ENCODE peak calls at places on chromosomes 6 and 20, in seven cellular contexts. Z, J, W, A, C, T and O are unnamed samples.
A peak's percentile ranks its signal among the peaks of the same experiment; 100 is the strongest.

GRCh38 chr6:158645064-158646022 is 800 bp upstream of the DYNLT1 start:
- DNase-seq in Z (no peak), J (no peak), W (no peak), A (no peak), C (peak; percentile 31), T (no peak), O (no peak)

GRCh38 chr20:32753731-32754130 is 8.5 kb upstream of the DNMT3B start:
- DNase-seq in Z (no peak), J (no peak), W (no peak), A (no peak), C (no peak), T (no peak), O (no peak)

GRCh38 chr20:25643735-25644134 is 19.9 kb upstream of the NANP start:
- DNase-seq in Z (no peak), J (no peak), W (no peak), A (no peak), C (no peak), T (no peak), O (no peak)

GRCh38 chr6:3825851-3826581 is 23.2 kb upstream of the FAM50B start:
- DNase-seq in Z (peak; percentile 79), J (peak; percentile 79), W (no peak), A (peak; percentile 99), C (peak; percentile 86), T (peak; percentile 98), O (peak; percentile 92)

GRCh38 chr20:34246126-34246626 is 5.0 kb downstream of the ASIP start:
- DNase-seq in Z (no peak), J (no peak), W (no peak), A (no peak), C (no peak), T (no peak), O (no peak)

GRCh38 chr6:27757307-27757706 is 154.9 kb downstream of the OR2B2 start:
- DNase-seq in Z (no peak), J (no peak), W (peak; percentile 57), A (no peak), C (no peak), T (no peak), O (no peak)

GRCh38 chr20:2693286-2693995 is 861 bp downstream of the EBF4 start:
- DNase-seq in Z (peak; percentile 35), J (no peak), W (peak; percentile 24), A (no peak), C (peak; percentile 56), T (no peak), O (no peak)

GRCh38 chr20:48631114-48632016 is 196.4 kb downstream of the PREX1 start:
- DNase-seq in Z (no peak), J (no peak), W (no peak), A (no peak), C (no peak), T (no peak), O (no peak)

GRCh38 chr20:840858-841567 is 7.5 kb downstream of the FAM110A start:
- DNase-seq in Z (no peak), J (no peak), W (peak; percentile 34), A (no peak), C (no peak), T (no peak), O (no peak)

GRCh38 chr6:72876256-72876655 is 254.4 kb downstream of the KCNQ5 start:
- DNase-seq in Z (no peak), J (no peak), W (no peak), A (no peak), C (no peak), T (no peak), O (no peak)

GRCh38 chr6:34342247-34342646 is 50.2 kb downstream of the NUDT3 start:
- DNase-seq in Z (no peak), J (no peak), W (no peak), A (no peak), C (no peak), T (no peak), O (no peak)

GRCh38 chr20:44776977-44777376 is 31.3 kb downstream of the KCNK15 start:
- DNase-seq in Z (no peak), J (no peak), W (peak; percentile 28), A (no peak), C (peak; percentile 26), T (peak; percentile 0), O (no peak)

GRCh38 chr6:3398755-3399671 is 57.8 kb downstream of the SLC22A23 start:
- DNase-seq in Z (no peak), J (no peak), W (no peak), A (peak; percentile 70), C (no peak), T (no peak), O (no peak)

GRCh38 chr6:33181141-33181540 is 11.1 kb downstream of the COL11A2 start:
- DNase-seq in Z (no peak), J (no peak), W (no peak), A (no peak), C (no peak), T (no peak), O (no peak)

GRCh38 chr20:49882171-49882970 is 33.0 kb downstream of the SPATA2 start:
- DNase-seq in Z (no peak), J (no peak), W (no peak), A (no peak), C (no peak), T (no peak), O (no peak)

GRCh38 chr6:35484921-35485392 is 11.9 kb downstream of the TEAD3 start:
- DNase-seq in Z (no peak), J (no peak), W (no peak), A (no peak), C (no peak), T (peak; percentile 39), O (no peak)

GRCh38 chr20:51014797-51015722 is 7.8 kb downstream of the KCNG1 start:
- DNase-seq in Z (no peak), J (no peak), W (peak; percentile 13), A (no peak), C (peak; percentile 58), T (peak; percentile 59), O (peak; percentile 47)

GRCh38 chr6:89412071-89413005 is at the start of gene RRAGD:
- DNase-seq in Z (peak; percentile 75), J (peak; percentile 56), W (peak; percentile 70), A (peak; percentile 80), C (peak; percentile 47), T (no peak), O (peak; percentile 81)

GRCh38 chr6:63731946-63732735 is 96.5 kb downstream of the PHF3 start:
- DNase-seq in Z (no peak), J (no peak), W (no peak), A (no peak), C (no peak), T (no peak), O (no peak)

GRCh38 chr6:24381476-24382219 is 21.1 kb upstream of the MRS2 start:
- DNase-seq in Z (no peak), J (no peak), W (no peak), A (no peak), C (no peak), T (no peak), O (no peak)

GRCh38 chr6:169371344-169372144 is 117.9 kb upstream of the THBS2 start:
- DNase-seq in Z (no peak), J (no peak), W (no peak), A (no peak), C (peak; percentile 39), T (no peak), O (no peak)

GRCh38 chr20:2578430-2579192 is 42.2 kb downstream of the TMC2 start:
- DNase-seq in Z (no peak), J (no peak), W (no peak), A (no peak), C (no peak), T (no peak), O (no peak)

GRCh38 chr6:130033999-130034814 is 15.8 kb downstream of the L3MBTL3 start:
- DNase-seq in Z (no peak), J (no peak), W (no peak), A (no peak), C (peak; percentile 14), T (peak; percentile 36), O (no peak)

GRCh38 chr20:34045294-34045693 is 51.6 kb downstream of the RALY start:
- DNase-seq in Z (peak; percentile 67), J (peak; percentile 25), W (no peak), A (no peak), C (no peak), T (no peak), O (peak; percentile 40)

GRCh38 chr6:49980898-49981297 is 11.5 kb upstream of the DEFB113 start:
- DNase-seq in Z (no peak), J (no peak), W (no peak), A (no peak), C (no peak), T (no peak), O (no peak)

GRCh38 chr6:106165885-106166485 is 79.8 kb downstream of the PRDM1 start:
- DNase-seq in Z (no peak), J (no peak), W (no peak), A (no peak), C (peak; percentile 29), T (peak; percentile 34), O (no peak)

GRCh38 chr20:62359491-62360121 is 7.5 kb downstream of the LAMA5 start:
- DNase-seq in Z (peak; percentile 72), J (no peak), W (no peak), A (no peak), C (no peak), T (peak; percentile 81), O (no peak)

GRCh38 chr6:138844203-138844602 is 48.3 kb downstream of the ECT2L start:
- DNase-seq in Z (peak; percentile 49), J (no peak), W (no peak), A (no peak), C (no peak), T (no peak), O (no peak)

GRCh38 chr6:159941286-159942113 is 27.4 kb upstream of the IGF2R start:
- DNase-seq in Z (no peak), J (no peak), W (peak; percentile 54), A (no peak), C (peak; percentile 31), T (peak; percentile 61), O (peak; percentile 35)

GRCh38 chr20:46330072-46330763 is 21.9 kb upstream of the CDH22 start:
- DNase-seq in Z (no peak), J (no peak), W (no peak), A (no peak), C (no peak), T (no peak), O (no peak)

GRCh38 chr6:69917834-69918233 is 51.5 kb downstream of the COL19A1 start:
- DNase-seq in Z (no peak), J (no peak), W (no peak), A (no peak), C (peak; percentile 67), T (peak; percentile 58), O (no peak)

GRCh38 chr6:4935486-4935885 is 68.4 kb downstream of the RPP40 start:
- DNase-seq in Z (no peak), J (no peak), W (peak; percentile 41), A (no peak), C (no peak), T (no peak), O (no peak)

GRCh38 chr6:72911463-72912153 is 289.7 kb downstream of the KCNQ5 start:
- DNase-seq in Z (no peak), J (no peak), W (no peak), A (no peak), C (no peak), T (no peak), O (no peak)

GRCh38 chr6:89044988-89045387 is 35.6 kb upstream of the PNRC1 start:
- DNase-seq in Z (peak; percentile 35), J (no peak), W (no peak), A (no peak), C (no peak), T (no peak), O (no peak)

GRCh38 chr20:50762435-50763201 is 31.2 kb downstream of the PARD6B start:
- DNase-seq in Z (peak; percentile 84), J (no peak), W (no peak), A (peak; percentile 85), C (peak; percentile 81), T (peak; percentile 30), O (peak; percentile 84)

GRCh38 chr20:63467294-63468083 is 5.0 kb downstream of the KCNQ2 start:
- DNase-seq in Z (no peak), J (no peak), W (no peak), A (no peak), C (no peak), T (no peak), O (no peak)

GRCh38 chr6:133947302-133947900 is 5.6 kb upstream of the TBPL1 start:
- DNase-seq in Z (no peak), J (no peak), W (no peak), A (no peak), C (peak; percentile 72), T (peak; percentile 25), O (peak; percentile 60)

GRCh38 chr6:169976301-169977081 is 225.1 kb downstream of the ERMARD start:
- DNase-seq in Z (no peak), J (no peak), W (no peak), A (no peak), C (peak; percentile 15), T (no peak), O (no peak)